ENCODE peak calls at places on chromosomes 12 and 14, in ten cellular contexts. I is A549, A is HEK293T, B is OCI-LY7, R is kidney epithelial cell, W is A673, V is AG09309, X is ecto neural progenitor cell, O is psoas muscle, Y is NCI-H146. P is an unnamed sample.

GRCh38 chr12:22858849-22859569 is 234.0 kb downstream of the ETNK1 start:
- DNase-seq in O (no peak), Y (no peak), W (no peak), B (no peak), X (no peak), R (no peak), V (peak), A (no peak), I (no peak), P (no peak)

GRCh38 chr14:76820700-76821099 is 5.5 kb upstream of the LRRC74A start:
- DNase-seq in X (no peak), I (no peak), O (no peak), W (no peak), B (no peak), V (no peak), Y (no peak), A (no peak), R (no peak), P (no peak)

GRCh38 chr12:54324617-54325441 is at the start of gene COPZ1:
- DNase-seq in W (peak), Y (peak), A (peak), V (peak), I (peak), B (peak), O (peak), X (peak), R (peak), P (peak)

GRCh38 chr12:49838973-49839633 is 3.8 kb downstream of the BCDIN3D start:
- DNase-seq in Y (peak), X (no peak), W (peak), B (peak), O (no peak), A (peak), R (no peak), I (peak), V (no peak), P (peak)

GRCh38 chr12:6532051-6532926 is 2.0 kb upstream of the GAPDH start:
- DNase-seq in Y (peak), B (peak), A (peak), X (peak), O (peak), I (peak), R (peak), W (peak), V (peak), P (peak)

GRCh38 chr12:19546611-19547162 is 107.4 kb downstream of the AEBP2 start:
- DNase-seq in A (no peak), O (no peak), Y (no peak), W (peak), R (no peak), V (no peak), I (no peak), X (no peak), B (no peak), P (no peak)

GRCh38 chr14:32933623-32933942 is 5.1 kb upstream of the NPAS3 start:
- DNase-seq in Y (no peak), R (no peak), X (no peak), A (peak), O (no peak), W (peak), B (no peak), V (no peak), I (no peak), P (no peak)

GRCh38 chr14:75718199-75718598 is 57.2 kb downstream of the TTLL5 start:
- DNase-seq in B (no peak), V (no peak), O (no peak), I (no peak), R (no peak), X (no peak), W (no peak), A (no peak), Y (no peak), P (no peak)

GRCh38 chr12:108620236-108620879 is 13.3 kb downstream of the SELPLG start:
- DNase-seq in B (no peak), I (peak), Y (no peak), X (no peak), W (no peak), O (no peak), V (no peak), A (no peak), R (no peak), P (no peak)

GRCh38 chr14:93456356-93456755 is 25.6 kb downstream of the UNC79 start:
- DNase-seq in V (no peak), I (no peak), A (no peak), X (no peak), O (no peak), Y (no peak), B (no peak), R (no peak), W (no peak), P (no peak)

GRCh38 chr12:63862187-63863107 is 17.9 kb downstream of the SRGAP1 start:
- DNase-seq in B (no peak), A (no peak), I (peak), V (no peak), R (no peak), W (peak), X (no peak), O (no peak), Y (no peak), P (no peak)

GRCh38 chr12:15774819-15775218 is 14.4 kb downstream of the EPS8 start:
- DNase-seq in O (no peak), B (no peak), A (no peak), R (no peak), V (no peak), I (no peak), W (peak), X (no peak), Y (peak), P (no peak)

GRCh38 chr14:61925043-61925442 is 162.8 kb downstream of the SNAPC1 start:
- DNase-seq in I (peak), B (peak), O (no peak), V (no peak), R (peak), X (no peak), A (no peak), Y (peak), W (peak), P (no peak)

GRCh38 chr12:110314308-110314707 is 33.3 kb downstream of the ATP2A2 start:
- DNase-seq in W (peak), O (no peak), Y (no peak), V (peak), B (no peak), R (peak), X (no peak), I (peak), A (no peak), P (no peak)

GRCh38 chr14:92121207-92121669 is 268 bp downstream of the NDUFB1 start:
- DNase-seq in W (peak), B (peak), O (peak), R (no peak), X (no peak), Y (peak), A (peak), I (peak), V (no peak), P (no peak)

GRCh38 chr12:38664661-38665269 is 240.6 kb downstream of the CPNE8 start:
- DNase-seq in Y (no peak), W (peak), V (no peak), A (peak), I (peak), X (no peak), R (no peak), B (peak), O (no peak), P (no peak)

GRCh38 chr12:100733817-100734593 is 60.6 kb upstream of the ANO4 start:
- DNase-seq in A (peak), Y (peak), O (no peak), R (no peak), V (no peak), I (peak), W (peak), B (no peak), X (no peak), P (peak)

P was measured in DMS153.